ENCODE peak calls at places on chromosomes 3 and 15, in ten cellular contexts. I is AG09309; U is SK-N-SH; P is HCT116; G is fibroblast of mammary gland; A is mesothelial cell of epicardium; F is pancreas; Q is cardiac fibroblast; D is transverse colon; M is CD8-positive, alpha-beta T cell. H is an unnamed sample.

GRCh38 chr3:130473416-130473815 is 43.6 kb upstream of the COL6A6 start:
- DNase-seq in I (no peak), U (no peak), P (no peak), G (no peak), A (no peak), F (no peak), Q (no peak), D (no peak), M (no peak), H (no peak)

GRCh38 chr15:70169147-70169546 is 71.4 kb upstream of the TLE3 start:
- DNase-seq in I (no peak), U (no peak), P (no peak), G (no peak), A (no peak), F (no peak), Q (no peak), D (no peak), M (no peak), H (no peak)

GRCh38 chr3:99981138-99981537 is 133.2 kb downstream of the FILIP1L start:
- DNase-seq in I (no peak), U (no peak), P (no peak), G (no peak), A (no peak), F (no peak), Q (no peak), D (no peak), M (no peak), H (no peak)

GRCh38 chr15:67307156-67307555 is 52.6 kb downstream of the IQCH start:
- DNase-seq in I (no peak), U (no peak), P (no peak), G (peak), A (no peak), F (no peak), Q (no peak), D (no peak), M (no peak), H (no peak)

GRCh38 chr15:29784413-29784812 is 37.9 kb downstream of the TJP1 start:
- DNase-seq in I (no peak), U (no peak), P (peak), G (peak), A (no peak), F (no peak), Q (no peak), D (no peak), M (no peak), H (no peak)

GRCh38 chr3:127073931-127074820 is 91.3 kb downstream of the PLXNA1 start:
- DNase-seq in I (no peak), U (peak), P (no peak), G (no peak), A (no peak), F (no peak), Q (peak), D (no peak), M (no peak), H (no peak)

GRCh38 chr3:58006661-58007060 is 1.6 kb upstream of the FLNB start:
- DNase-seq in I (no peak), U (no peak), P (no peak), G (no peak), A (no peak), F (no peak), Q (no peak), D (no peak), M (no peak), H (no peak)

GRCh38 chr3:58620446-58620845 is 43.3 kb upstream of the FAM107A start:
- DNase-seq in I (no peak), U (no peak), P (no peak), G (no peak), A (no peak), F (no peak), Q (no peak), D (no peak), M (no peak), H (no peak)

GRCh38 chr15:79170256-79170664 is 79.7 kb upstream of the RASGRF1 start:
- DNase-seq in I (peak), U (peak), P (no peak), G (no peak), A (no peak), F (no peak), Q (peak), D (no peak), M (no peak), H (no peak)

GRCh38 chr15:80240261-80240660 is 11.8 kb downstream of the CTXND1 start:
- DNase-seq in I (no peak), U (no peak), P (no peak), G (no peak), A (no peak), F (no peak), Q (no peak), D (no peak), M (no peak), H (no peak)

GRCh38 chr15:80233511-80234080 is 18.4 kb downstream of the CTXND1 start:
- DNase-seq in I (no peak), U (no peak), P (no peak), G (no peak), A (no peak), F (no peak), Q (no peak), D (no peak), M (no peak), H (no peak)

GRCh38 chr15:80228959-80229610 is 22.9 kb downstream of the CTXND1 start:
- DNase-seq in I (no peak), U (no peak), P (no peak), G (peak), A (no peak), F (no peak), Q (peak), D (no peak), M (no peak), H (no peak)

GRCh38 chr15:80231371-80231770 is 20.6 kb downstream of the CTXND1 start:
- DNase-seq in I (no peak), U (no peak), P (no peak), G (no peak), A (no peak), F (no peak), Q (no peak), D (no peak), M (no peak), H (no peak)

GRCh38 chr15:80234883-80235282 is 17.1 kb downstream of the CTXND1 start:
- DNase-seq in I (no peak), U (no peak), P (peak), G (peak), A (no peak), F (peak), Q (peak), D (peak), M (no peak), H (peak)
- TF ChIP-seq CTCF in I (peak), U (peak), P (peak), G (peak), A (peak), F (peak), Q (peak), D (peak), M (no peak), H (peak)

GRCh38 chr3:48472923-48473616 is 26.5 kb downstream of the ATRIP start:
- DNase-seq in I (peak), U (peak), P (peak), G (peak), A (peak), F (peak), Q (peak), D (peak), M (peak), H (peak)
- TF ChIP-seq CTCF in I (peak), U (peak), P (peak), G (no peak), A (no peak), F (peak), Q (peak), D (peak), M (no peak), H (peak)

DNA sequence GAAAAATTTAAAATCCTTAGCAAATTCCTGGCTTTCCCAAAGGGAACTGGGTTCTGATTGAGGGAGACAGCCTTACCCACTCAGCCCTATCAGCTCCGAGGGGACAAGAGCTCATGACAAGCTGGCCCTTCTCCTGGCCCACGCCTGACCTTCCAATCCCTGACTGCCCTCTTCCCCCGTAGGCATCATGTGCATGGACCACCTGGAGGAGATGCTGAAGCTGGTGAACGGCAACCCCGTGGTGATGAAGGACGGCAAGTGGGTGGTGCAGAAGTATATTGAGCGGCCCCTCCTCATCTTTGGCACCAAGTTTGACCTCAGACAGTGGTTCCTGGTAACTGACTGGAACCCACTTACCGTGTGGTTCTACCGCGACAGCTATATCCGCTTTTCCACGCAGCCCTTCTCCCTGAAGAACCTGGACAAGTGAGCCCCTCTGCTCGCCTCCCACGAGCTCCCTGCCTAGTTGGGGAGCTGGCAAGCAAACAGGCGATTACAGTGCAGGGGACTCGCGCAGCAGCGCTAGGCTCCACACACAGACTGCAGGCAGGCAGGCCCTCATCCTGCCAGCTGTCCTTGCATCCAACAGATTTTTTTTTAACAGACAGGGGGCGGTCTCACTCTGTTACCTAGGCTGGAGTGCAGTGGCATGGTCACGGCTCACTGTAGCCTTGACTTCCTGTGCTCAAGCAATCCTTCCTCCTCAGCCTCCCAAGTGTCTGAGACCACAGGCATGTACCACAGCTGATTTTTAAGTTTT is 16.8 kb downstream of the RPUSD3 start:
- DNase-seq in I (no peak), U (peak), P (no peak), G (peak), A (no peak), F (no peak), Q (peak), D (peak), M (no peak), H (no peak)
- TF ChIP-seq CTCF in I (peak), U (peak), P (peak), G (peak), A (no peak), F (no peak), Q (peak), D (no peak), M (no peak), H (peak)

GRCh38 chr3:61582846-61583245 is 21.5 kb downstream of the PTPRG start:
- DNase-seq in I (no peak), U (no peak), P (no peak), G (no peak), A (no peak), F (no peak), Q (no peak), D (no peak), M (no peak), H (no peak)

GRCh38 chr3:61582287-61582686 is 20.9 kb downstream of the PTPRG start:
- DNase-seq in I (no peak), U (no peak), P (no peak), G (no peak), A (no peak), F (no peak), Q (no peak), D (no peak), M (no peak), H (no peak)

GRCh38 chr3:61579685-61580084 is 18.3 kb downstream of the PTPRG start:
- DNase-seq in I (no peak), U (no peak), P (no peak), G (no peak), A (no peak), F (no peak), Q (no peak), D (no peak), M (no peak), H (no peak)

GRCh38 chr3:61578667-61579367 is 17.4 kb downstream of the PTPRG start:
- DNase-seq in I (no peak), U (no peak), P (no peak), G (no peak), A (no peak), F (no peak), Q (no peak), D (no peak), M (no peak), H (no peak)

GRCh38 chr3:61580982-61581654 is 19.7 kb downstream of the PTPRG start:
- DNase-seq in I (no peak), U (no peak), P (no peak), G (no peak), A (no peak), F (no peak), Q (no peak), D (no peak), M (no peak), H (no peak)
- TF ChIP-seq CTCF in I (no peak), U (no peak), P (no peak), G (no peak), A (no peak), F (no peak), Q (no peak), D (no peak), M (no peak), H (no peak)